ENCODE peak calls at places on chromosomes 5 and 9, in seven cellular contexts. F is tibial artery; B is T-cell; Y is activated naive CD4-positive, alpha-beta T cell; T is hepatocyte; J is Peyer's patch; G is hypothalamus. Z is an unnamed sample.

GRCh38 chr9:71941998-71942567 is 30.6 kb downstream of the C9orf85 start:
- DNase-seq in F (no peak), B (no peak), Y (no peak), T (peak; percentile 23), J (no peak), G (no peak), Z (no peak)

GRCh38 chr9:88775559-88775958 is 215.7 kb upstream of the S1PR3 start:
- DNase-seq in F (no peak), B (no peak), Y (no peak), T (no peak), J (no peak), G (no peak), Z (no peak)

GRCh38 chr9:135440620-135441019 is 39.0 kb upstream of the PPP1R26 start:
- DNase-seq in F (no peak), B (no peak), Y (no peak), T (no peak), J (no peak), G (no peak), Z (no peak)

GRCh38 chr9:83047839-83048775 is 14.8 kb downstream of the RASEF start:
- DNase-seq in F (no peak), B (no peak), Y (no peak), T (no peak), J (no peak), G (no peak), Z (no peak)

GRCh38 chr9:19564396-19565061 is 155.7 kb downstream of the ACER2 start:
- DNase-seq in F (no peak), B (no peak), Y (no peak), T (no peak), J (no peak), G (no peak), Z (no peak)

GRCh38 chr9:100419166-100419565 is 7.8 kb upstream of the MSANTD3 start:
- DNase-seq in F (no peak), B (no peak), Y (no peak), T (no peak), J (no peak), G (no peak), Z (no peak)

GRCh38 chr9:36127652-36128244 is 8.8 kb upstream of the GLIPR2 start:
- DNase-seq in F (no peak), B (no peak), Y (no peak), T (no peak), J (peak; percentile 44), G (no peak), Z (no peak)

GRCh38 chr5:127446626-127447025 is 70.8 kb upstream of the PRRC1 start:
- DNase-seq in F (no peak), B (no peak), Y (no peak), T (no peak), J (no peak), G (no peak), Z (no peak)

GRCh38 chr5:41747291-41747690 is 122.9 kb downstream of the OXCT1 start:
- DNase-seq in F (no peak), B (no peak), Y (no peak), T (peak; percentile 50), J (no peak), G (no peak), Z (no peak)

GRCh38 chr9:26033346-26033745 is 355.1 kb upstream of the TUSC1 start:
- DNase-seq in F (no peak), B (no peak), Y (no peak), T (no peak), J (no peak), G (no peak), Z (no peak)

GRCh38 chr5:101532430-101532829 is 629.3 kb upstream of the ST8SIA4 start:
- DNase-seq in F (no peak), B (no peak), Y (no peak), T (no peak), J (no peak), G (no peak), Z (no peak)

GRCh38 chr5:60779431-60779830 is 64.6 kb downstream of the ELOVL7 start:
- DNase-seq in F (no peak), B (no peak), Y (no peak), T (no peak), J (no peak), G (no peak), Z (no peak)

GRCh38 chr9:113625456-113625855 is 161.9 kb downstream of the RGS3 start:
- DNase-seq in F (peak; percentile 14), B (no peak), Y (no peak), T (no peak), J (no peak), G (no peak), Z (no peak)

GRCh38 chr5:54643679-54644078 is 126.1 kb downstream of the SNX18 start:
- DNase-seq in F (no peak), B (no peak), Y (no peak), T (no peak), J (no peak), G (no peak), Z (no peak)

GRCh38 chr5:149174847-149175234 is 33.5 kb downstream of the ABLIM3 start:
- DNase-seq in F (no peak), B (no peak), Y (no peak), T (no peak), J (no peak), G (no peak), Z (no peak)

GRCh38 chr9:134321571-134321930 is 4.7 kb upstream of the RXRA start:
- DNase-seq in F (peak; percentile 8), B (no peak), Y (no peak), T (no peak), J (peak; percentile 55), G (no peak), Z (no peak)

GRCh38 chr5:10999714-11000113 is 238.7 kb upstream of the DAP start:
- DNase-seq in F (no peak), B (no peak), Y (no peak), T (no peak), J (no peak), G (no peak), Z (no peak)

GRCh38 chr5:92780057-92780456 is 801.0 kb downstream of the NR2F1-AS1 start:
- DNase-seq in F (no peak), B (no peak), Y (no peak), T (no peak), J (no peak), G (no peak), Z (no peak)

GRCh38 chr5:178058321-178059012 is 54.9 kb upstream of the N4BP3 start:
- DNase-seq in F (no peak), B (no peak), Y (no peak), T (no peak), J (no peak), G (no peak), Z (no peak)

GRCh38 chr5:144386315-144386714 is 215.6 kb downstream of the KCTD16 start:
- DNase-seq in F (no peak), B (no peak), Y (no peak), T (no peak), J (no peak), G (no peak), Z (no peak)

GRCh38 chr5:84494453-84494852 is 109.8 kb upstream of the EDIL3 start:
- DNase-seq in F (no peak), B (no peak), Y (no peak), T (no peak), J (no peak), G (no peak), Z (no peak)

GRCh38 chr5:88884435-88884877 is 1.5 kb upstream of the MEF2C start:
- DNase-seq in F (no peak), B (no peak), Y (no peak), T (no peak), J (no peak), G (no peak), Z (no peak)

GRCh38 chr9:88950341-88951141 is 40.7 kb upstream of the S1PR3 start:
- DNase-seq in F (no peak), B (no peak), Y (no peak), T (no peak), J (no peak), G (no peak), Z (no peak)

GRCh38 chr5:25094219-25094618 is 449.4 kb upstream of the CDH10 start:
- DNase-seq in F (no peak), B (no peak), Y (no peak), T (no peak), J (no peak), G (no peak), Z (no peak)

GRCh38 chr9:136726631-136727191 is 14.3 kb downstream of the DIPK1B start:
- DNase-seq in F (no peak), B (peak; percentile 52), Y (no peak), T (peak; percentile 72), J (peak; percentile 61), G (no peak), Z (no peak)

GRCh38 chr5:145340099-145340498 is 495.0 kb downstream of the PRELID2 start:
- DNase-seq in F (no peak), B (no peak), Y (no peak), T (no peak), J (no peak), G (no peak), Z (no peak)

GRCh38 chr9:16864741-16865434 is 5.6 kb downstream of the BNC2 start:
- DNase-seq in F (no peak), B (no peak), Y (no peak), T (no peak), J (no peak), G (no peak), Z (no peak)

GRCh38 chr9:128684065-128684324 is 5.0 kb upstream of the SET start:
- DNase-seq in F (no peak), B (no peak), Y (no peak), T (no peak), J (no peak), G (no peak), Z (no peak)

GRCh38 chr5:107011530-107012115 is 659.1 kb downstream of the EFNA5 start:
- DNase-seq in F (no peak), B (no peak), Y (no peak), T (no peak), J (no peak), G (no peak), Z (no peak)

GRCh38 chr5:134525687-134526482 is 415 bp downstream of the JADE2 start:
- DNase-seq in F (peak; percentile 84), B (peak; percentile 68), Y (peak; percentile 60), T (peak; percentile 89), J (peak; percentile 76), G (no peak), Z (peak; percentile 71)

GRCh38 chr5:36403601-36404311 is 102.1 kb upstream of the RANBP3L start:
- DNase-seq in F (peak; percentile 69), B (no peak), Y (no peak), T (no peak), J (no peak), G (no peak), Z (no peak)

GRCh38 chr9:38029923-38030638 is 38.9 kb downstream of the SHB start:
- DNase-seq in F (no peak), B (no peak), Y (no peak), T (no peak), J (no peak), G (no peak), Z (no peak)

GRCh38 chr5:133489632-133490031 is 122.7 kb downstream of the FSTL4 start:
- DNase-seq in F (no peak), B (no peak), Y (no peak), T (no peak), J (no peak), G (no peak), Z (no peak)

GRCh38 chr9:13410566-13411031 is 131.1 kb upstream of the MPDZ start:
- DNase-seq in F (no peak), B (no peak), Y (no peak), T (no peak), J (no peak), G (no peak), Z (no peak)

GRCh38 chr9:85516976-85517637 is 224.6 kb downstream of the AGTPBP1 start:
- DNase-seq in F (no peak), B (no peak), Y (no peak), T (no peak), J (no peak), G (no peak), Z (no peak)

GRCh38 chr5:74336286-74336685 is 304.2 kb downstream of the ENC1 start:
- DNase-seq in F (no peak), B (no peak), Y (no peak), T (no peak), J (no peak), G (no peak), Z (peak; percentile 25)

GRCh38 chr5:78574731-78575161 is 73.8 kb downstream of the LHFPL2 start:
- DNase-seq in F (no peak), B (no peak), Y (no peak), T (peak; percentile 43), J (no peak), G (no peak), Z (no peak)

GRCh38 chr5:43039468-43040286 is 442 bp downstream of the ANXA2R start:
- DNase-seq in F (peak; percentile 77), B (peak; percentile 61), Y (peak; percentile 61), T (peak; percentile 78), J (peak; percentile 75), G (no peak), Z (peak; percentile 52)